ENCODE peak calls at places on chromosomes 12 and 14, in four cellular contexts. D, T, W and Q are unnamed samples. For H3K36me3, the result is how much of the 10 kb centered on the place peaks cover.

GRCh38 chr12:3231399-3231876 is 154.3 kb downstream of the TSPAN9 start:
- DNase-seq in D (no peak), T (no peak), W (no peak), Q (no peak)

GRCh38 chr12:120015313-120015712 is 26.3 kb downstream of the BICDL1 start:
- DNase-seq in D (no peak), T (no peak), W (no peak), Q (no peak)

GRCh38 chr14:47674148-47674545 is 1.3 kb downstream of the MDGA2 start:
- DNase-seq in D (no peak), T (no peak), W (no peak), Q (no peak)

GRCh38 chr12:93673084-93673483 is 4.1 kb upstream of the CRADD start:
- DNase-seq in D (no peak), T (no peak), W (no peak), Q (no peak)

GRCh38 chr12:124100572-124101178 is 127.7 kb downstream of the ZNF664 start:
- DNase-seq in D (no peak), T (no peak), W (no peak), Q (no peak)

GRCh38 chr12:5441497-5442236 is 9.8 kb downstream of the NTF3 start:
- DNase-seq in D (no peak), T (peak), W (no peak), Q (peak)

GRCh38 chr14:64720190-64720589 is 16.0 kb downstream of the PLEKHG3 start:
- DNase-seq in D (peak), T (no peak), W (peak), Q (peak)

GRCh38 chr12:120367252-120367923 is 1.6 kb downstream of the MSI1 start:
- DNase-seq in D (no peak), T (no peak), W (no peak), Q (no peak)

GRCh38 chr12:48263617-48264016 is 60.5 kb upstream of the OR10AD1 start:
- DNase-seq in D (no peak), T (no peak), W (no peak), Q (no peak)

GRCh38 chr14:71142375-71143038 is 235.2 kb downstream of the PCNX1 start:
- DNase-seq in D (no peak), T (no peak), W (no peak), Q (peak)

GRCh38 chr14:95034806-95035205 is 122.5 kb downstream of the DICER1 start:
- DNase-seq in D (no peak), T (no peak), W (no peak), Q (no peak)

GRCh38 chr12:104627975-104628322 is 171.2 kb downstream of the CHST11 start:
- DNase-seq in D (no peak), T (no peak), W (no peak), Q (no peak)

GRCh38 chr12:121858662-121859572 is at the start of gene HPD:
- DNase-seq in D (no peak), T (peak), W (peak), Q (peak)

GRCh38 chr12:2732290-2732689 is 62.5 kb upstream of the FKBP4 start:
- DNase-seq in D (no peak), T (no peak), W (no peak), Q (no peak)

GRCh38 chr14:24394275-24394674 is 4.5 kb upstream of the NYNRIN start:
- DNase-seq in D (no peak), T (no peak), W (no peak), Q (peak)

GRCh38 chr12:92528097-92528496 is 174.7 kb upstream of the PLEKHG7 start:
- DNase-seq in D (no peak), T (no peak), W (no peak), Q (no peak)

GRCh38 chr12:11581179-11581755 is 68.2 kb upstream of the ETV6 start:
- DNase-seq in D (peak), T (peak), W (peak), Q (peak)

GRCh38 chr14:90454041-90455000 is 57.5 kb downstream of the CALM1 start:
- DNase-seq in D (peak), T (no peak), W (no peak), Q (peak)

GRCh38 chr12:75635606-75636444 is 124.4 kb upstream of the KRR1 start:
- DNase-seq in D (no peak), T (no peak), W (no peak), Q (peak)

GRCh38 chr12:130281157-130281799 is 56.4 kb upstream of the PIWIL1 start:
- DNase-seq in D (no peak), T (no peak), W (no peak), Q (no peak)

GRCh38 chr12:4099276-4099675 is 174.3 kb upstream of the CCND2 start:
- DNase-seq in D (no peak), T (no peak), W (no peak), Q (no peak)

GRCh38 chr14:94769413-94770250 is at the start of gene GSC:
- DNase-seq in D (peak), T (peak), W (peak), Q (peak)

GRCh38 chr12:124621296-124621660 is 53.9 kb upstream of the NCOR2 start:
- DNase-seq in D (no peak), T (peak), W (peak), Q (no peak)

GRCh38 chr12:92735131-92735721 is 32.4 kb downstream of the PLEKHG7 start:
- DNase-seq in D (no peak), T (peak), W (no peak), Q (peak)

GRCh38 chr14:71720978-71721624 is 211.1 kb upstream of the RGS6 start:
- DNase-seq in D (no peak), T (no peak), W (no peak), Q (peak)

GRCh38 chr14:54220122-54220691 is 176.6 kb upstream of the CDKN3 start:
- DNase-seq in D (no peak), T (no peak), W (no peak), Q (no peak)

GRCh38 chr12:85835810-85836715 is at the start of gene RASSF9:
- DNase-seq in D (peak), T (peak), W (peak), Q (peak)

GRCh38 chr12:15728118-15728598 is 61.0 kb downstream of the EPS8 start:
- DNase-seq in D (no peak), T (no peak), W (no peak), Q (peak)

GRCh38 chr12:34405286-34406227 is 383.3 kb downstream of the ALG10 start:
- DNase-seq in D (no peak), T (peak), W (peak), Q (no peak)

GRCh38 chr14:71414631-71415403 is 507.6 kb downstream of the PCNX1 start:
- DNase-seq in D (no peak), T (no peak), W (no peak), Q (peak)

GRCh38 chr12:45014396-45014795 is 36.5 kb downstream of the DBX2 start:
- DNase-seq in D (no peak), T (no peak), W (no peak), Q (no peak)

GRCh38 chr12:10033783-10034381 is 3.4 kb downstream of the CLEC9A start:
- DNase-seq in D (no peak), T (no peak), W (no peak), Q (peak)

GRCh38 chr12:71947645-71948105 is 9.0 kb downstream of the TPH2 start:
- DNase-seq in D (no peak), T (no peak), W (no peak), Q (peak)

DNA sequence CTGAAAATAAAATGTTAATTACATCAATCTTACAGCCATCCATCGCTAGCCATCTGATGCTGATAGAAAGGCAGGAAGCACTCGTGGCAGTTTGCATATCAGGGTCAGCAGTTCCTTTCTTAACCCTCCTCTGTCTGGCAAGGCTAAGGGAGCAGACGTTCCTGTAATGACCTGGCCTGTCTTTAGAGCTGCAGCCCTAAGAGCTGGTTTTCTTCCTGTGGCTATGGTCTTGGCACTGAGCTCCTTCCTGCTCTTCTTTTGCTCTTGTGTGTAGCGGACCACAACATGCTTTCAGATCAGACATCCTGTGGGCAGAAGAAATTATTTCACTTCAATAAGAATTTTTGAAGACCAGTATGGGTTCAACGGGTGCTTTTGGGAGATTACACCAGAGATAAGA is 170.4 kb downstream of the DAD1 start:
- DNase-seq in D (no peak), T (no peak), W (no peak), Q (no peak)
- H3K27ac ChIP-seq in D (no peak), T (no peak), W (no peak), Q (no peak)

DNA sequence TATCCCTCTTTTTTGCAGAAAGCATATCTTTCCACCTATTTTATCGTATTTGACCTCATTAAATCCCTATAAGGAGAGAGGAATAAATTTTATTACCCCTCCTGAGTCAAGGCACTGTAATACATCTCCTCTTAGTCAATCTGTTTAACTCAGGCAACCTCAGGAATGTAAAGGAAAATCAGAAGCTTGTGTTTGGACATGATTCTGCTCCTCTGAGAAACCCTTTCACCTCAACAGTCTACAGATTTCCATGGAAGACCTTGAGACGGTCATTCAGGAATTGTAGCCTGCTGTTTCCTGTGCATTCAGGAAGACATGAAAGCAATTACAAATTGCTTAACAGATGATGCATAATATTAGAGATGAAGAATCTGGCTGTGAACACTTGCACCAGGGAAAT is 360.8 kb downstream of the PAWR start:
- DNase-seq in D (no peak), T (no peak), W (no peak), Q (peak)
- H3K36me3 ChIP-seq in D (under half), T (under half), W (under half), Q (under half)

DNA sequence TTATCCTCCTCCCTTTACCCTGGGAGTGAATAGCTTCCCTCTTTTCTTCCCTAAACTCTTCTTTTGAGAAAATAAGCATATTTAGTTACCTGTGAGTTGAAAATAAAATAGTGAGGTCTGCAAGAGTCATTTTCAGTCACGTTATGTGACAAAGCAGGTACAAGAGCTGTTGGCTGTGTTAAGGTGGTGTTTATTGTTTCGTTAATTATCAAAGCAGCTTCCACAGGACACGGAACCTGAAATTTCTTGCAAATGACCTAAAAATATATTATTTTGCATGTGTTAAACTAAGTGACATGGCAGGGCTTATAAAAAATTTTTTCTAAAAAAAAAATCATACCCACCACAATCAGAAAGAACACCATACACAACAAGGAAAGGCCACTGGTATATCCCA is 8.3 kb downstream of the SLC38A2 start:
- DNase-seq in D (no peak), T (no peak), W (no peak), Q (no peak)
- H3K27ac ChIP-seq in D (peak), T (no peak), W (peak), Q (no peak)

DNA sequence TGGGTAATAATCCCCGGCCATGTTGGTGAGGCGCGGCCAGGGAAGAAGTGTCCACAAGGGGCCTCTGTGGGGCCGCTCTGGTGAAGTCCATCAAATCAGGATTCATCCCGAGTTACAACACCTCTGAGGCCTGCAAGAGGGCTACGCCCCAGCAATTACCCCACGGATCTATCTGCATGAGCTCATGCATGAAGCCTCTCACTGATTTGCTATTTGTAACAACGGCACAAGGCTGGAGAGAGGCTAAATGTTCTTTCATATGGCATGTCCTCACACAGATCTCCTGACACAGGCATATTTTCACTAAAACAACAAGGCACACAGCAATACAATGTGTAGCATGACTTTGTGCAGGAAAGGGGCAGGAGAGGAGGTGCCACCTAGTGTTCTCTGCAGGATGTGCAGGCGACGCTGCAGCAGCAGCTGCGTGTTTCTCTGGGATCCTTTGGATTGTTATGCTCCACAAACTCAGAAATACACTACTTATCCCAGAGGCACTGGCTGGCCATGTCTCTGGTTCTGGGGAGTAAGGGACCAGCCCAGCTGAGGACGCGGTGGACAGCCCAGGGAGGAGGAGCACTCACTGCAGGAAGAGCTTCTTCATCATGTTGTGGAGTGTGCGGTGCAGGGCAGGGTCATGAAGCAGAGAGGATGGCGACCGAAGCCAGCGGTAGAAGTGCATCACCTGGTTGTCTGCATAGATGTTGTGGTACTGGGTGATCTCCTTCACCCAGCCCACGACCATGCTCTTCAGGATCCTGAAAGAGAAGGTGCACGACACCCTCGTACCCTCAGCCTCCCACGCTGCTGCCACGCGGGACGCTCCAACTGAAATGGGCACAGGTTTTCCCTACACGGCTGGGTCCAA is 20.2 kb downstream of the P2RX2 start:
- DNase-seq in D (no peak), T (no peak), W (no peak), Q (peak)
- H3K36me3 ChIP-seq in D (half or more), T (under half), W (half or more), Q (under half)

GRCh38 chr14:101780887-101781239 is 19.4 kb downstream of the PPP2R5C start:
- DNase-seq in D (no peak), T (no peak), W (no peak), Q (no peak)
- H3K27ac ChIP-seq in D (no peak), T (no peak), W (no peak), Q (no peak)

GRCh38 chr12:51994959-51995358 is 11.8 kb upstream of the TAMALIN start:
- DNase-seq in D (no peak), T (no peak), W (no peak), Q (no peak)
- H3K36me3 ChIP-seq in D (under half), T (under half), W (under half), Q (under half)

GRCh38 chr14:104700224-104700623 is 10.8 kb downstream of the INF2 start:
- DNase-seq in D (no peak), T (no peak), W (peak), Q (no peak)

GRCh38 chr14:104699426-104699748 is 10.0 kb downstream of the INF2 start:
- DNase-seq in D (no peak), T (no peak), W (no peak), Q (no peak)

GRCh38 chr14:104701383-104702076 is 12.1 kb downstream of the INF2 start:
- DNase-seq in D (no peak), T (no peak), W (no peak), Q (no peak)

GRCh38 chr14:104702106-104702505 is 12.7 kb downstream of the INF2 start:
- DNase-seq in D (no peak), T (no peak), W (no peak), Q (no peak)

DNA sequence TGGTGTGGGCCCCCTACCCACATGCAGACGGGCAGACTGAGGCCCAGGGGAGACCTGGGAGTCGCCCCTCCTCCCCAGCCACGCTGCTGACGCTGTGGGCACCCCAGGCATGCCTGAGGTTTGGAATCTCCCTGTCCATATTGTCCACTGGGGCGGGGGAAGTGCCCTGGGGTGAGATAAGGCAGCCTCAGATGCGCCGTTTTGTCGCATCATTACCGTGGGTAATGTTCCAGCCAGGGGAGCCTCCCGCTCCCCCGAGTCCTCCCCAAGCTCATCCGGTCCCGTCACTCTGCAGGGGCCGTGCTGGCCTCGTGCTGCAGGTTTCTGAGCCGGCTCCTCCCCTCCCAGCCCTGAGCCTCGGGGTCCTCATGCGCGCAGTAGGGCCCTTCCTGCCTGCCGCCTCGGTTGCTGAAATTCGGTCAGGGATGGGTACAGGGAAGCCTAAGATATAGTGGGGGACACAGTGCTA is 11.4 kb downstream of the INF2 start:
- DNase-seq in D (no peak), T (no peak), W (no peak), Q (no peak)
- H3K27ac ChIP-seq in D (peak), T (no peak), W (peak), Q (no peak)

GRCh38 chr14:58362798-58363412 is 32.8 kb upstream of the TOMM20L start:
- DNase-seq in D (no peak), T (no peak), W (no peak), Q (peak)
- H3K36me3 ChIP-seq in D (under half), T (under half), W (half or more), Q (half or more)